ENCODE peak calls at places on chromosomes 3 and 15, in nine cellular contexts. X, D, P, W, N, I, K, E and M are unnamed samples.

GRCh38 chr15:32663671-32664070 is 22.2 kb downstream of the SCG5 start:
- DNase-seq in N (no peak), X (no peak), D (no peak), K (no peak), P (no peak), I (no peak), W (no peak), E (no peak), M (no peak)

GRCh38 chr15:62573856-62574255 is 408.8 kb upstream of the C2CD4B start:
- DNase-seq in D (no peak), E (no peak), I (no peak), W (no peak), K (no peak), P (no peak), X (no peak), N (no peak), M (no peak)

GRCh38 chr15:74431645-74432044 is 2.1 kb downstream of the SEMA7A start:
- DNase-seq in D (no peak), K (no peak), X (no peak), E (no peak), I (no peak), W (no peak), N (no peak), P (no peak), M (no peak)

GRCh38 chr3:126039870-126040269 is 44.1 kb downstream of the SLC41A3 start:
- DNase-seq in I (no peak), D (no peak), X (no peak), P (no peak), E (no peak), W (no peak), K (no peak), N (no peak), M (no peak)

GRCh38 chr3:31531465-31531991 is 1.2 kb upstream of the STT3B start:
- DNase-seq in P (no peak), X (no peak), W (no peak), N (no peak), E (no peak), K (no peak), I (no peak), D (no peak), M (no peak)

GRCh38 chr3:149765762-149766334 is 13.6 kb upstream of the COMMD2 start:
- DNase-seq in E (no peak), W (peak; percentile 9), I (peak; percentile 27), P (peak; percentile 48), K (no peak), X (peak; percentile 55), D (no peak), N (no peak), M (no peak)

GRCh38 chr3:29345923-29346322 is 65.1 kb downstream of the RBMS3 start:
- DNase-seq in E (no peak), X (peak; percentile 50), D (no peak), K (no peak), I (no peak), W (no peak), N (no peak), P (no peak), M (no peak)

GRCh38 chr3:133123636-133124035 is 85.4 kb downstream of the TMEM108 start:
- DNase-seq in N (no peak), W (no peak), K (no peak), I (no peak), X (no peak), E (no peak), D (no peak), P (no peak), M (no peak)

GRCh38 chr15:92383528-92384326 is 10.0 kb upstream of the ST8SIA2 start:
- DNase-seq in N (peak; percentile 26), X (peak; percentile 90), P (peak; percentile 51), I (peak; percentile 15), D (peak; percentile 66), W (peak; percentile 54), E (no peak), K (peak; percentile 14), M (no peak)

GRCh38 chr3:192408007-192408655 is 319.2 kb downstream of the FGF12 start:
- DNase-seq in D (no peak), W (no peak), N (no peak), I (no peak), E (no peak), K (no peak), P (no peak), X (peak; percentile 61), M (no peak)

GRCh38 chr3:36032180-36032895 is 348.0 kb upstream of the STAC start:
- DNase-seq in K (no peak), I (no peak), N (no peak), W (peak; percentile 5), P (no peak), D (no peak), X (no peak), E (no peak), M (no peak)

GRCh38 chr3:25229584-25229983 is 198.5 kb upstream of the RARB start:
- DNase-seq in E (no peak), W (no peak), X (no peak), K (no peak), I (no peak), N (no peak), P (no peak), D (no peak), M (no peak)

GRCh38 chr15:38941399-38941953 is 376.9 kb upstream of the RASGRP1 start:
- DNase-seq in N (no peak), D (no peak), P (no peak), X (no peak), E (no peak), K (no peak), W (peak; percentile 41), I (no peak), M (no peak)

GRCh38 chr3:25895443-25895842 is 105.6 kb downstream of the OXSM start:
- DNase-seq in K (no peak), P (no peak), D (no peak), I (no peak), X (peak; percentile 41), E (no peak), W (no peak), N (no peak), M (no peak)

GRCh38 chr15:24858737-24859601 is 95.8 kb upstream of the SNRPN start:
- DNase-seq in P (no peak), X (peak; percentile 64), I (no peak), D (no peak), W (no peak), N (no peak), E (no peak), K (no peak), M (no peak)

GRCh38 chr3:119664850-119665379 is 4.5 kb upstream of the POPDC2 start:
- DNase-seq in X (no peak), E (no peak), K (no peak), N (no peak), D (no peak), I (peak; percentile 39), W (no peak), P (peak; percentile 21), M (no peak)

GRCh38 chr15:100663550-100664335 is 61.4 kb downstream of the ASB7 start:
- DNase-seq in X (no peak), P (no peak), N (no peak), W (no peak), K (no peak), I (no peak), E (no peak), D (no peak), M (no peak)

GRCh38 chr15:46260937-46261336 is 626.1 kb downstream of the SQOR start:
- DNase-seq in K (no peak), D (no peak), E (no peak), P (no peak), W (no peak), I (no peak), X (peak; percentile 65), N (no peak), M (no peak)

GRCh38 chr3:166560253-166560652 is 723.0 kb upstream of the BCHE start:
- DNase-seq in E (no peak), I (peak; percentile 3), D (no peak), K (no peak), W (no peak), P (no peak), N (no peak), X (peak; percentile 25), M (no peak)
- TF ChIP-seq REST in E (no peak), I (no peak), D (no peak), K (no peak), W (no peak), P (no peak), N (no peak), X (no peak), M (no peak)

GRCh38 chr15:20348900-20349773 is 192.5 kb downstream of the GOLGA6L6 start:
- DNase-seq in W (no peak), D (peak; percentile 16), N (no peak), E (no peak), I (no peak), X (no peak), P (peak; percentile 6), K (no peak), M (no peak)
- TF ChIP-seq CTCF in W (no peak), D (no peak), N (no peak), E (no peak), I (no peak), X (no peak), P (no peak), K (no peak), M (no peak)

DNA sequence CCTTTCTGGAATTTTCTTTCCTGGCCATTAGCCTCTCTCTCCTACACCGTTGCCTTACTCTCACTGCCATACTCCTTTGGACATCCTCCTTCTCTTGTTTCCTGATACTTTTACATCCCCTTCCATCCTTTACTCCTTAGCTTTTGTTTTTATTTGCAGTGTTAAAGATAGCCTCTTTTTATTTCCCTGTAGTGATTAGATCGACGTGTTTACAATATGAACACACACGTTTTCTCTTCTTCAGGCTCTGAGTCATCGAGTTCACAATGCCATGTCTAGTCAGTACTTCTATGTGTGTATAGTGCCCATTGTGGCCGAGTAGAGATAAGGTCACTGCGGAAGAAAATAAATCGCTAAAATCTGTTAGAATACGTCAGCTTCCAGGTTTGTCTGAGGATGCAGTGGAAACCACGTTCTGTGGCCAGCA is 208.5 kb downstream of the LPP start:
- DNase-seq in W (no peak), P (peak; percentile 91), D (no peak), X (no peak), K (no peak), I (peak; percentile 73), E (no peak), N (peak; percentile 49), M (peak; percentile 69)
- TF ChIP-seq REST in W (no peak), P (no peak), D (no peak), X (no peak), K (no peak), I (no peak), E (no peak), N (no peak), M (no peak)

GRCh38 chr3:44186712-44187111 is 55.0 kb upstream of the TOPAZ1 start:
- DNase-seq in I (no peak), E (no peak), X (no peak), K (no peak), P (no peak), N (no peak), W (no peak), D (no peak), M (no peak)

GRCh38 chr3:44185396-44185915 is 56.2 kb upstream of the TOPAZ1 start:
- DNase-seq in N (no peak), W (no peak), I (no peak), E (no peak), D (no peak), K (no peak), P (no peak), X (no peak), M (no peak)

GRCh38 chr3:44179251-44179650 is 62.4 kb upstream of the TOPAZ1 start:
- DNase-seq in X (no peak), D (no peak), W (no peak), I (no peak), N (no peak), P (no peak), K (no peak), E (no peak), M (no peak)

GRCh38 chr3:44186111-44186672 is 55.5 kb upstream of the TOPAZ1 start:
- DNase-seq in W (no peak), P (no peak), E (no peak), K (no peak), I (no peak), N (no peak), D (no peak), X (no peak), M (no peak)

GRCh38 chr3:44184319-44184953 is 57.2 kb upstream of the TOPAZ1 start:
- DNase-seq in E (no peak), D (no peak), W (peak; percentile 23), X (peak; percentile 18), N (no peak), I (no peak), P (no peak), K (no peak), M (no peak)
- TF ChIP-seq CTCF in E (no peak), D (peak; percentile 38), W (no peak), X (peak; percentile 23), N (no peak), I (no peak), P (no peak), K (no peak), M (no peak)